ENCODE peak calls at places on chromosomes 16 and 17, in six cellular contexts. E is mesothelial cell of epicardium, S is mammary epithelial cell, J is GM12865, I is nephron progenitor cell, O is astrocyte of the spinal cord. D is an unnamed sample.

GRCh38 chr16:87585452-87586200 is 16.7 kb upstream of the JPH3 start:
- DNase-seq in S (no peak), J (no peak), I (no peak), E (no peak), O (no peak), D (no peak)

GRCh38 chr16:7405166-7405565 is 72.5 kb downstream of the RBFOX1 start:
- DNase-seq in O (no peak), S (no peak), I (peak), E (no peak), J (no peak), D (peak)

GRCh38 chr17:57892146-57892819 is 42.4 kb upstream of the MRPS23 start:
- DNase-seq in I (peak), J (peak), E (peak), S (no peak), O (peak), D (peak)

GRCh38 chr17:57228921-57229320 is 27.4 kb upstream of the MSI2 start:
- DNase-seq in O (no peak), J (no peak), E (no peak), S (no peak), I (no peak), D (no peak)

GRCh38 chr16:68401871-68402747 is 46.2 kb downstream of the SMPD3 start:
- DNase-seq in J (no peak), E (no peak), I (no peak), S (peak), O (peak), D (no peak)

GRCh38 chr16:87492241-87492635 is 586 bp downstream of the ZCCHC14 start:
- DNase-seq in E (no peak), O (no peak), I (no peak), J (no peak), S (no peak), D (no peak)

GRCh38 chr16:12144355-12144754 is 167.8 kb downstream of the SNX29 start:
- DNase-seq in E (no peak), S (no peak), I (no peak), J (no peak), O (no peak), D (no peak)

GRCh38 chr16:4561565-4561964 is 5.4 kb downstream of the C16orf96 start:
- DNase-seq in O (no peak), J (no peak), I (no peak), E (no peak), S (no peak), D (no peak)

GRCh38 chr17:64007838-64008282 is 9.7 kb downstream of the PRR29 start:
- DNase-seq in J (no peak), O (no peak), E (no peak), I (no peak), S (no peak), D (no peak)

GRCh38 chr16:57689772-57690558 is 4.6 kb upstream of the DRC7 start:
- DNase-seq in I (no peak), O (no peak), E (no peak), J (peak), S (no peak), D (no peak)

GRCh38 chr17:35063514-35064223 is at the start of gene RFFL:
- DNase-seq in I (peak), J (peak), O (peak), E (peak), S (peak), D (peak)
- TF ChIP-seq CTCF in I (no peak), J (no peak), O (no peak), E (no peak), S (peak), D (no peak)

GRCh38 chr16:89600956-89601355 is 12.5 kb upstream of the DPEP1 start:
- DNase-seq in I (no peak), E (no peak), J (no peak), S (no peak), O (no peak), D (no peak)

GRCh38 chr16:89600427-89600826 is 13.0 kb upstream of the DPEP1 start:
- DNase-seq in E (no peak), J (no peak), O (no peak), S (peak), I (no peak), D (no peak)

GRCh38 chr16:89602952-89603590 is 10.4 kb upstream of the DPEP1 start:
- DNase-seq in O (no peak), S (no peak), E (no peak), I (no peak), J (no peak), D (no peak)

GRCh38 chr16:89601906-89602272 is 11.6 kb upstream of the DPEP1 start:
- DNase-seq in S (no peak), I (no peak), O (no peak), J (no peak), E (no peak), D (no peak)

DNA sequence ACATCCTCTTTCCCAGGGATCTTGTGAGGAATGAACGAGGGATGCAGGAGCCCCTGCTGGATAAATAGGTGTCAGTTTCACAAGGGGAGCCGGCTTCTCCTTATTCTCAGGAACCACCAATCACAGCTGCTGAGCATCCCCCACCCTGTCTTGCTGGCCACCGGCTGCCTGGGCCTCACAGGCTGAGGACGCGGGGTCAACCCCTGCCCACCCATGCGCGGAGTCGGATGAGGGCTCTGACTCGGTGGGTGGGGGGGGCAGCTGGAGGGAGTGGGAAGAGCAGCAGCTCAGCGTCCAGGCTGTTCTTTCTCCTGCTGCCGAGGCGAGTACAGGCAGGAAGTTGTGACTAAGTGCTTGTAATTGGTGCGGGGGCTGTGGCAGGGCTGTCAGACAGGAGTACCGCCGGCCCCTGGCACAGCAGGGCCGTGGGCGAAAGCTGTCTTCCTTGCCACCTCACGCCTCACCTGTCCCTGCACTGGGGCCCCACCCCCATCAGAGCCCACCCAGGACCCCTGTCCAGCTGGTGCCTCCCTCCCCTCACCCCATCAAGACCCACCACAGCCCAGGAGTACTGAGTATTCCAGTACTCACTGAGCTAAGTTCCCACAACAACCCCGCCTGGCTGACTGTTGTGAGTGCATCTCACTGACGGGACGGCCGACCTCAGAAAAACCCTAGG is 11.0 kb upstream of the DPEP1 start:
- DNase-seq in I (peak), J (no peak), E (peak), S (peak), O (peak), D (no peak)
- TF ChIP-seq CTCF in I (no peak), J (no peak), E (no peak), S (no peak), O (no peak), D (no peak)

DNA sequence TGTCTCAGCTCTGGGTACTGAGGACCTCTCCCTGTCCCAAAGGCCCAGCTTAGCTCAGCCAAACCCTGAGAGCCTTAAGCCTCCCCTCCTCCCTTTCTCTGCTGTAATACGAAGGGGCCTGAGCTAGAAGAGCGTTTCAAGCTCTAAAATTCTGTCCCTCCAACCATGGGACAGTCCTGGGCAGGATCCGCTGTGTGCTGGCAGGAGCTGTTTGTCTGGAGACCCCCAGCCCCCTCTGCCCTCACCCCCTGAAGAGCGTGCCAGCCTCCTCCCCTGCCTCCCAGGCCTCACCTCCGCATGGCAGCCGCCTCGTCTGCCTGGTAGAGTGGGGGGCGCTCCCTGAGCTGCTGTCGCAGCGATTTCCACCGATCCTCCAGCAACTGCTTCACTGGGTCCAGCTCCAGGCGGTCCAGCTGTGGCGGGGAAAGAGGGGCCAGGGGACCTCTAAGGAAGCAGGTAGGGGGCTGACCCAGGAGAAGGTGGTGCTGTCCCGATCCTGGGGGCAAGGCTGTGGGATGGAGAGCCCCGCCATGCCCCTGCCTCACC is 14.7 kb downstream of the UBALD2 start:
- DNase-seq in O (no peak), E (no peak), S (no peak), I (no peak), J (no peak), D (no peak)
- TF ChIP-seq CTCF in O (no peak), E (peak), S (no peak), I (no peak), J (no peak), D (no peak)

GRCh38 chr17:75619506-75620431 is 13.5 kb upstream of the SMIM5 start:
- DNase-seq in I (peak), J (peak), S (no peak), E (no peak), O (peak), D (no peak)
- TF ChIP-seq CTCF in I (peak), J (peak), S (peak), E (peak), O (peak), D (peak)